ENCODE peak calls at places on chromosomes 4 and X, in five cellular contexts. Y is WERI-Rb-1, A is brain microvascular endothelial cell, D is colonic mucosa, J is cardiac fibroblast. T is an unnamed sample.

GRCh38 chr4:104394409-104394813 is 100.3 kb downstream of the CXXC4 start:
- DNase-seq in Y (peak), A (no peak), D (no peak), J (no peak), T (no peak)

GRCh38 chrX:153909024-153909979 is 4.8 kb downstream of the AVPR2 start:
- DNase-seq in Y (peak), A (no peak), D (no peak), J (no peak), T (no peak)

GRCh38 chr4:17385403-17385802 is 126.5 kb downstream of the QDPR start:
- DNase-seq in Y (no peak), A (peak), D (no peak), J (peak), T (no peak)

GRCh38 chr4:113968473-113968872 is 11.0 kb downstream of the ARSJ start:
- DNase-seq in Y (no peak), A (no peak), D (no peak), J (peak), T (no peak)

GRCh38 chr4:173834151-173834550 is 304.1 kb upstream of the HAND2 start:
- DNase-seq in Y (no peak), A (no peak), D (no peak), J (peak), T (no peak)

GRCh38 chr4:128665514-128665913 is 144.0 kb upstream of the JADE1 start:
- DNase-seq in Y (no peak), A (no peak), D (no peak), J (no peak), T (no peak)

GRCh38 chr4:39812500-39812899 is 114.6 kb downstream of the UBE2K start:
- DNase-seq in Y (no peak), A (no peak), D (no peak), J (no peak), T (no peak)

GRCh38 chrX:40845331-40845911 is 110.1 kb upstream of the MED14 start:
- DNase-seq in Y (no peak), A (peak), D (no peak), J (peak), T (peak)

GRCh38 chrX:153857348-153857903 is 27.1 kb upstream of the PDZD4 start:
- DNase-seq in Y (no peak), A (no peak), D (no peak), J (no peak), T (no peak)

GRCh38 chr4:158996669-158997074 is 106.2 kb upstream of the RAPGEF2 start:
- DNase-seq in Y (no peak), A (peak), D (no peak), J (peak), T (peak)

GRCh38 chr4:28278676-28279075 is 1418.0 kb downstream of the STIM2 start:
- DNase-seq in Y (no peak), A (no peak), D (no peak), J (no peak), T (no peak)

GRCh38 chr4:87819281-87819919 is 13.4 kb upstream of the MEPE start:
- DNase-seq in Y (peak), A (peak), D (no peak), J (peak), T (peak)

GRCh38 chrX:47242321-47242720 is 9.5 kb downstream of the USP11 start:
- DNase-seq in Y (no peak), A (no peak), D (no peak), J (no peak), T (no peak)

GRCh38 chrX:12958059-12958458 is 16.9 kb upstream of the TMSB4X start:
- DNase-seq in Y (no peak), A (no peak), D (no peak), J (no peak), T (no peak)

GRCh38 chr4:96056346-96056934 is 216.5 kb downstream of the PDHA2 start:
- DNase-seq in Y (no peak), A (no peak), D (no peak), J (no peak), T (no peak)

GRCh38 chr4:54090804-54091623 is 8.9 kb upstream of the GSX2 start:
- DNase-seq in Y (no peak), A (no peak), D (peak), J (peak), T (no peak)

GRCh38 chr4:54185380-54185779 is 43.7 kb upstream of the PDGFRA start:
- DNase-seq in Y (no peak), A (no peak), D (no peak), J (no peak), T (no peak)

GRCh38 chr4:2251795-2252529 is 9.9 kb downstream of the MXD4 start:
- DNase-seq in Y (peak), A (no peak), D (peak), J (no peak), T (no peak)

GRCh38 chrX:82556588-82556987 is 951.5 kb upstream of the POU3F4 start:
- DNase-seq in Y (no peak), A (no peak), D (no peak), J (no peak), T (no peak)

GRCh38 chr4:182082910-182083309 is 160.3 kb upstream of the TENM3 start:
- DNase-seq in Y (no peak), A (no peak), D (no peak), J (no peak), T (no peak)

GRCh38 chr4:112857461-112857860 is 192.0 kb upstream of the ANK2 start:
- DNase-seq in Y (no peak), A (peak), D (no peak), J (peak), T (peak)

GRCh38 chr4:112855058-112855457 is 194.4 kb upstream of the ANK2 start:
- DNase-seq in Y (no peak), A (no peak), D (no peak), J (no peak), T (no peak)

GRCh38 chr4:112852586-112852985 is 196.9 kb upstream of the ANK2 start:
- DNase-seq in Y (no peak), A (no peak), D (no peak), J (no peak), T (no peak)

GRCh38 chr4:112854420-112854819 is 195.0 kb upstream of the ANK2 start:
- DNase-seq in Y (no peak), A (no peak), D (no peak), J (no peak), T (no peak)

GRCh38 chr4:112853662-112854256 is 195.7 kb upstream of the ANK2 start:
- DNase-seq in Y (no peak), A (no peak), D (no peak), J (peak), T (no peak)
- TF ChIP-seq CTCF in Y (peak), A (peak), D (no peak), J (peak), T (peak)

GRCh38 chrX:39518451-39519212 is 579.1 kb downstream of the BCOR start:
- DNase-seq in Y (no peak), A (no peak), D (no peak), J (peak), T (no peak)
- H3K4me3 ChIP-seq in Y (no peak), A (no peak), D (no peak), J (no peak), T (no peak)

DNA sequence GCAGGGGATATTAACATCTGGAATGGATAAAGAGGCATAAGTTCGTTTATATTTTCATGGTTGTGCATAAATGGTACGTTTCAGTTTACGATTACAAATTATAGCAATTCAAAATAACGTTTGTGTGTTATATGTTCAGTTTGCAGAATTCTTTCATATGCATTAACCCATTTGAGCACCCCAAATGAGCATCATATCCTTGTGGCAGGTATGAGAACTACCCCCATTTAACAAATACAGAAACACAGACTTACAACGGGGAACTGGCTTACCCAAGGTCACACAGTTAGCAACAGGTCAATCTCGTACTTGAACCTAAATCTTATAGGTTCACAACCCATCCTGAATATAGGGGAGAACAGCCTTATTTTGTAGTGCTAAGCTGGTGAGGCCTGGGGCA is 33.1 kb downstream of the EDNRA start:
- DNase-seq in Y (no peak), A (no peak), D (no peak), J (no peak), T (no peak)
- TF ChIP-seq CTCF in Y (no peak), A (peak), D (no peak), J (peak), T (no peak)

DNA sequence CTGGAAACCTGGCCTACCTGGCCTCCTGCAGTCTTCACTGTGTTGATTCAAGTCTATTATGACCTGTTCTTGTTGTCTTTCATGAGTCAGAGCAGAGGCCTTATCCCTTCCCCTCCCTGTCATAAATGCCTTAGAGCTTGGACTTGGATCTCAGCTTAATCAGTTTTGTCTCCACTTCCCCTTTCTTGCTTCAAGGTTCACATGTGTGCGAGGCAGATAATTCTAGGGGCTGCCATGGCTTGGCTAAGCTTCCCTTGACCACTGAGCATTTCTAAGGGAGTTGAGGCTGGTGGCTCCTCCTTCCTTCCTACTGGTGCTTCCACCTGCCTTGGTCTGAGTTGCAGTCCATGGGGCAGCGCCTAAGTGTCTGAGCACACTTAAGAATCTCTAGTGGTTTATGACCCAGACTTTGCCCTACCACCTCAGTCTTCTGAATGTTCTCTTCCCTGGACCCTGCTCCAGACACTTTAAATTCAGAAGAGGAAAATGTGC is 1.7 kb upstream of the HEPH start:
- DNase-seq in Y (no peak), A (no peak), D (peak), J (no peak), T (no peak)
- H3K4me3 ChIP-seq in Y (no peak), A (no peak), D (peak), J (no peak), T (no peak)

DNA sequence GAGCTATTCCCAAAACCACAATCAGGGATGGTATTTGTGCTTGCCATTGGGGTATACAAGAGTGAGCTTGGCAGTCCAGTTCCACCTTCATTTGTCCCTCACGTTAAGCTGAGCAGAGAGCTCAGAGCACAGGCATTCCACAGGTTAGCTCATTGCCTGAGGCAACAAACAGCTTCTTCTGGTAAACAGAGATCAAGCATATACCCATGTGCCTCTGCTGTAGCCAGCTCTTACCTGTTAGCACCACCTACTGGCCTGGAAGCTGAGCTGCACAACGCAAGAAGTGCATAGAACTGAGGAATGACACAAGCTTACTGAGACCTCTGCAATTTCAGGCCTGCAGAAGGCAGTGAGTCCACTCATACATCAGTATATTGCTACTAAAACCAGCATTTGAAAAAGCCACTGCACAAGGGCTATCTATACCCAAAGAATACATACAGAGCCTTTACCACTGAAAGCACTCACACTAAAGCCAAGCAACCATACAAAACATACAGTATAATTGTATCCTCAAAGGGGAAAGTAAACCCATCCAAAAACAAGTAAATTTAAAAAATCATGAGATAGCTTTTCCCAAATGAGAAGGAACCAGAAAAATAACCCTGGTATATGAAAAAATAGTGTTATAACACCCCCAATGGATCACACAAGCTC is 258.3 kb upstream of the GABRA2 start:
- DNase-seq in Y (peak), A (no peak), D (peak), J (peak), T (peak)
- TF ChIP-seq CTCF in Y (peak), A (peak), D (peak), J (peak), T (peak)

GRCh38 chr4:188663369-188663768 is 524.1 kb downstream of the TRIML1 start:
- DNase-seq in Y (no peak), A (no peak), D (no peak), J (no peak), T (no peak)
- H3K4me3 ChIP-seq in Y (no peak), A (no peak), D (no peak), J (no peak), T (no peak)

DNA sequence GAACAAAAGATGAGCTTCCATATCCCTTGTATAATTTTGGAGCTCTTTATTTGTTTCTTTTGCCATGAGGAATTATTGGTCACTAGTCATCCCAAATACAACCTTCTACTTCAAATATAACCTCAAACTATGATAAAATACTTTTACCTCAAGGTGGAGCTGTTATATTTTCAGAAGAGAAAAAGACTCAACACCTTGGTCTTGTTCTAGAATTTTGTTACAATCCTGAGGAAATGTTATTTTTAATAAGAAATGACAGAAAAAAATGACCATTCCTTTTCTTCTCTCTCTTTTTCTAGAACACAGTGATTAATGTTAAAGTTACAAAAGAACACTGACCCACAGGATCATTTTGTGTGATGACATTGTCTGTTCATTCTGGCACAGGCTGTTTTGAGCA is 159.5 kb upstream of the CTSO start:
- DNase-seq in Y (no peak), A (no peak), D (no peak), J (no peak), T (no peak)
- TF ChIP-seq CTCF in Y (no peak), A (no peak), D (no peak), J (no peak), T (peak)

GRCh38 chrX:150696264-150696789 is 3.1 kb downstream of the MTMR1 start:
- DNase-seq in Y (no peak), A (no peak), D (no peak), J (no peak), T (no peak)

GRCh38 chrX:150694738-150695410 is 1.7 kb downstream of the MTMR1 start:
- DNase-seq in Y (no peak), A (no peak), D (no peak), J (no peak), T (no peak)

GRCh38 chrX:150693782-150694574 is 782 bp downstream of the MTMR1 start:
- DNase-seq in Y (peak), A (peak), D (peak), J (peak), T (no peak)

GRCh38 chrX:150697641-150698040 is 4.4 kb downstream of the MTMR1 start:
- DNase-seq in Y (no peak), A (no peak), D (no peak), J (no peak), T (no peak)

GRCh38 chrX:150696836-150697235 is 3.6 kb downstream of the MTMR1 start:
- DNase-seq in Y (no peak), A (no peak), D (no peak), J (no peak), T (no peak)
- H3K4me3 ChIP-seq in Y (no peak), A (no peak), D (no peak), J (no peak), T (no peak)

GRCh38 chr4:85222561-85222960 is 252.4 kb upstream of the ARHGAP24 start:
- DNase-seq in Y (no peak), A (no peak), D (no peak), J (no peak), T (no peak)

GRCh38 chr4:85221606-85222005 is 253.3 kb upstream of the ARHGAP24 start:
- DNase-seq in Y (no peak), A (no peak), D (no peak), J (no peak), T (no peak)
- TF ChIP-seq CTCF in Y (no peak), A (no peak), D (no peak), J (no peak), T (no peak)

T was measured in AG04450.